ENCODE peak calls at places on chromosome 6, in nine cellular contexts. S, U, A, R, Z, T, M, G and J are unnamed samples.

GRCh38 chr6:96675617-96676016 is 112.7 kb downstream of the FHL5 start:
- DNase-seq in S (no peak), U (no peak), A (no peak), R (no peak), Z (no peak), T (no peak), M (no peak), G (no peak), J (no peak)

GRCh38 chr6:73942581-73942980 is 246.6 kb downstream of the CD109 start:
- DNase-seq in S (peak; percentile 3), U (no peak), A (no peak), R (peak; percentile 79), Z (no peak), T (no peak), M (peak; percentile 20), G (peak; percentile 77), J (no peak)

GRCh38 chr6:128519931-128520435 is 416 bp downstream of the PTPRK start:
- DNase-seq in S (peak; percentile 31), U (no peak), A (peak; percentile 53), R (no peak), Z (peak; percentile 45), T (peak; percentile 20), M (peak; percentile 71), G (no peak), J (no peak)

GRCh38 chr6:105459049-105459448 is 56.2 kb upstream of the PREP start:
- DNase-seq in S (peak; percentile 94), U (no peak), A (no peak), R (no peak), Z (no peak), T (peak; percentile 78), M (no peak), G (no peak), J (peak; percentile 86)

GRCh38 chr6:81475646-81476045 is 276.8 kb downstream of the TENT5A start:
- DNase-seq in S (no peak), U (no peak), A (no peak), R (no peak), Z (no peak), T (no peak), M (no peak), G (peak; percentile 58), J (no peak)

GRCh38 chr6:116217069-116217468 is 36.8 kb downstream of the TSPYL4 start:
- DNase-seq in S (peak; percentile 31), U (no peak), A (no peak), R (peak; percentile 52), Z (no peak), T (no peak), M (peak; percentile 78), G (peak; percentile 54), J (no peak)

GRCh38 chr6:139743629-139744028 is 369.2 kb upstream of the CITED2 start:
- DNase-seq in S (no peak), U (no peak), A (no peak), R (peak; percentile 92), Z (no peak), T (no peak), M (peak; percentile 91), G (peak; percentile 95), J (no peak)

GRCh38 chr6:26536571-26537159 is 1.5 kb upstream of the HMGN4 start:
- DNase-seq in S (peak; percentile 91), U (no peak), A (peak; percentile 68), R (peak; percentile 77), Z (no peak), T (peak; percentile 50), M (peak; percentile 84), G (peak; percentile 82), J (peak; percentile 80)

GRCh38 chr6:100622907-100623692 is 158.4 kb upstream of the SIM1 start:
- DNase-seq in S (no peak), U (no peak), A (no peak), R (peak; percentile 76), Z (no peak), T (no peak), M (peak; percentile 80), G (peak; percentile 65), J (no peak)

GRCh38 chr6:14283600-14284235 is 166.1 kb downstream of the CD83 start:
- DNase-seq in S (no peak), U (no peak), A (no peak), R (no peak), Z (no peak), T (no peak), M (no peak), G (peak; percentile 30), J (no peak)

GRCh38 chr6:44006872-44007303 is 120.4 kb downstream of the MRPL14 start:
- DNase-seq in S (no peak), U (peak; percentile 26), A (no peak), R (no peak), Z (no peak), T (no peak), M (no peak), G (no peak), J (no peak)

GRCh38 chr6:53335224-53335994 is 13.3 kb downstream of the ELOVL5 start:
- DNase-seq in S (peak; percentile 94), U (no peak), A (peak; percentile 95), R (no peak), Z (peak; percentile 40), T (peak; percentile 75), M (no peak), G (no peak), J (peak; percentile 89)

GRCh38 chr6:155154158-155154830 is 109.5 kb upstream of the CLDN20 start:
- DNase-seq in S (no peak), U (no peak), A (no peak), R (peak; percentile 96), Z (no peak), T (no peak), M (peak; percentile 91), G (peak; percentile 89), J (no peak)

GRCh38 chr6:20791932-20792331 is 257.7 kb downstream of the CDKAL1 start:
- DNase-seq in S (no peak), U (no peak), A (no peak), R (no peak), Z (no peak), T (no peak), M (peak; percentile 36), G (peak; percentile 9), J (no peak)

GRCh38 chr6:159852877-159853276 is 37.9 kb upstream of the MAS1 start:
- DNase-seq in S (peak; percentile 18), U (no peak), A (no peak), R (no peak), Z (no peak), T (no peak), M (no peak), G (peak; percentile 15), J (no peak)

GRCh38 chr6:162871966-162872365 is 144.2 kb downstream of the PACRG start:
- DNase-seq in S (no peak), U (no peak), A (no peak), R (no peak), Z (no peak), T (no peak), M (peak; percentile 6), G (no peak), J (no peak)

GRCh38 chr6:162862941-162863340 is 135.2 kb downstream of the PACRG start:
- DNase-seq in S (no peak), U (no peak), A (no peak), R (no peak), Z (no peak), T (no peak), M (no peak), G (no peak), J (no peak)

GRCh38 chr6:162873537-162873936 is 145.8 kb downstream of the PACRG start:
- DNase-seq in S (no peak), U (no peak), A (no peak), R (no peak), Z (no peak), T (no peak), M (no peak), G (no peak), J (no peak)

GRCh38 chr6:162864901-162865300 is 137.1 kb downstream of the PACRG start:
- DNase-seq in S (no peak), U (no peak), A (no peak), R (no peak), Z (no peak), T (no peak), M (no peak), G (peak; percentile 25), J (no peak)

GRCh38 chr6:162868397-162868796 is 140.6 kb downstream of the PACRG start:
- DNase-seq in S (no peak), U (no peak), A (no peak), R (no peak), Z (no peak), T (no peak), M (no peak), G (no peak), J (no peak)
- TF ChIP-seq CTCF in S (no peak), U (no peak), A (no peak), R (no peak), Z (no peak), T (no peak), M (no peak), G (no peak), J (no peak)

GRCh38 chr6:31701666-31702420 is 1.3 kb downstream of the ABHD16A start:
- DNase-seq in S (no peak), U (peak; percentile 91), A (no peak), R (peak; percentile 41), Z (no peak), T (no peak), M (peak; percentile 53), G (peak; percentile 40), J (no peak)
- H3K4me3 ChIP-seq in S (peak overlapping the region; percentile 85), U (peak overlapping the region; percentile 78), A (peak overlapping the region; percentile 85), R (peak overlapping the region; percentile 67), Z (peak overlapping the region; percentile 83), T (peak overlapping the region; percentile 94), M (peak overlapping the region; percentile 78), G (peak overlapping the region; percentile 94), J (peak overlapping the region; percentile 90)

GRCh38 chr6:18410412-18410811 is 23.3 kb downstream of the RNF144B start:
- DNase-seq in S (no peak), U (no peak), A (no peak), R (no peak), Z (no peak), T (no peak), M (no peak), G (no peak), J (no peak)
- TF ChIP-seq CTCF in S (no peak), U (no peak), A (no peak), R (no peak), Z (no peak), T (no peak), M (no peak), G (no peak), J (no peak)

DNA sequence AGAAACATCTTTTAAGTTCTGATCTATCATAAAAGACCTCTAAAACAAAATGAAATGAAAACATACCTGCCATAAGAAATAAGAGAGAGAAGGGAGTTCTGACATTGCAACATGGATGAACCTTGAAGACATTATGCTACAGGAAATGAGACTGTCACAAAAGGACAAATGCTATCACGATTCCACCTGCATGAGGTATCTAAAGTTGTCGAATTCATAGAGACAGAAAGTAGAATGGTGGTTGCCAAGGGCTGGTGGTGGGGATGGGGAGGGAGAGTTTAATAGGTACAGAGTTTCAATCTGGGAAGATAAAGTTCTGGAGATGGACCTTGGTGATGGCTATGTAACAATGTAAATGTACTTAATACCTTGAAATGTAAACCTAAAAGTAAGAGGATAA is 3.3 kb downstream of the EZR start:
- DNase-seq in S (peak; percentile 54), U (no peak), A (no peak), R (no peak), Z (no peak), T (no peak), M (no peak), G (no peak), J (no peak)
- H3K4me3 ChIP-seq in S (peak overlapping the region; percentile 60), U (no peak overlapping the region), A (peak overlapping the region; percentile 86), R (no peak overlapping the region), Z (peak overlapping the region; percentile 71), T (peak overlapping the region; percentile 86), M (no peak overlapping the region), G (no peak overlapping the region), J (peak overlapping the region; percentile 64)